ENCODE peak calls at places on chromosomes 7 and 10, in nine cellular contexts. Z is NCI-H748 treated with DMSO at 0.1 percent for 48 hours; W is anterior cingulate cortex; U is activated CD4-positive, CD25-positive, alpha-beta regulatory T cell; X is amniotic stem cell; S is GM18507; H is psoas muscle; A is heart right ventricle; R is AG04449. I is an unnamed sample.

GRCh38 chr7:46468753-46469356 is 547.8 kb upstream of the IGFBP3 start:
- DNase-seq in X (no peak), R (no peak), S (no peak), H (no peak), Z (no peak), U (no peak), A (no peak), W (no peak), I (no peak)

GRCh38 chr10:79322616-79323566 is 24.4 kb upstream of the PPIF start:
- DNase-seq in R (no peak), W (peak; percentile 24), X (peak; percentile 29), S (no peak), Z (no peak), A (no peak), H (peak; percentile 61), U (peak; percentile 21), I (no peak)

GRCh38 chr10:51117053-51117660 is 42.9 kb downstream of the PRKG1 start:
- DNase-seq in U (no peak), Z (no peak), H (no peak), W (no peak), A (no peak), S (no peak), X (no peak), R (peak; percentile 54), I (no peak)

GRCh38 chr10:62992145-62992721 is 140.9 kb upstream of the NRBF2 start:
- DNase-seq in U (no peak), R (no peak), W (no peak), H (no peak), X (no peak), Z (no peak), S (no peak), A (no peak), I (no peak)

GRCh38 chr10:104076743-104077160 is 8.9 kb downstream of the COL17A1 start:
- DNase-seq in Z (peak; percentile 95), U (no peak), W (peak; percentile 7), S (no peak), X (no peak), A (peak; percentile 28), R (no peak), H (peak; percentile 28), I (no peak)

GRCh38 chr7:142887282-142888015 is 1.9 kb upstream of the TRPV6 start:
- DNase-seq in A (no peak), R (no peak), S (no peak), H (no peak), U (no peak), X (no peak), W (no peak), Z (no peak), I (no peak)

GRCh38 chr10:61284222-61284890 is 168.8 kb downstream of the TMEM26 start:
- DNase-seq in Z (peak; percentile 33), R (peak; percentile 7), U (no peak), W (no peak), X (peak; percentile 26), H (no peak), A (no peak), S (no peak), I (peak; percentile 45)

GRCh38 chr7:233456-234035 is 41.2 kb downstream of the FAM20C start:
- DNase-seq in W (no peak), R (no peak), U (no peak), Z (no peak), X (no peak), A (peak; percentile 65), S (no peak), H (peak; percentile 52), I (no peak)

GRCh38 chr10:79246606-79247275 is 100.5 kb upstream of the PPIF start:
- DNase-seq in S (no peak), X (no peak), R (no peak), A (peak; percentile 84), W (peak; percentile 65), Z (no peak), U (no peak), H (peak; percentile 77), I (no peak)

GRCh38 chr10:77236700-77237099 is 400.9 kb downstream of the KCNMA1 start:
- DNase-seq in R (no peak), H (no peak), W (no peak), A (no peak), X (no peak), U (no peak), S (no peak), Z (no peak), I (no peak)

GRCh38 chr10:128863411-128863810 is 603.6 kb upstream of the MGMT start:
- DNase-seq in W (no peak), S (no peak), Z (no peak), X (no peak), R (no peak), U (no peak), H (no peak), A (no peak), I (no peak)

GRCh38 chr7:105985250-105985649 is 22.2 kb downstream of the CDHR3 start:
- DNase-seq in Z (no peak), X (no peak), H (no peak), R (no peak), S (no peak), W (no peak), A (no peak), U (no peak), I (no peak)

GRCh38 chr7:149683898-149684297 is 89.5 kb downstream of the ZNF467 start:
- DNase-seq in A (no peak), H (no peak), X (no peak), S (no peak), U (no peak), W (no peak), Z (no peak), R (no peak), I (no peak)

I was measured in AG04450.